ENCODE peak calls at places on chromosomes 11 and 22, in five cellular contexts. O is cardiac fibroblast, H is gastrocnemius medialis, X is HS-27A, Y is progenitor cell of endocrine pancreas. S is an unnamed sample.
A peak's percentile ranks its signal among the peaks of the same experiment; 100 is the strongest.

GRCh38 chr11:110433393-110434333 is 3.9 kb downstream of the FDX1 start:
- DNase-seq in O (peak; percentile 57), H (no peak), X (no peak), Y (no peak), S (peak; percentile 6)

GRCh38 chr22:19990609-19991394 is 25.8 kb downstream of the ARVCF start:
- DNase-seq in O (no peak), H (no peak), X (no peak), Y (no peak), S (no peak)

GRCh38 chr11:16967347-16967662 is 46.9 kb downstream of the PLEKHA7 start:
- DNase-seq in O (no peak), H (no peak), X (no peak), Y (no peak), S (no peak)

GRCh38 chr22:42680648-42681047 is 31.5 kb upstream of the CYB5R3 start:
- DNase-seq in O (peak; percentile 99), H (no peak), X (peak; percentile 89), Y (no peak), S (no peak)

GRCh38 chr11:47552086-47552580 is 799 bp downstream of the CELF1 start:
- DNase-seq in O (peak; percentile 60), H (peak; percentile 29), X (no peak), Y (peak; percentile 23), S (peak; percentile 12)

GRCh38 chr11:9065614-9066431 is 25.6 kb downstream of the SCUBE2 start:
- DNase-seq in O (peak; percentile 4), H (no peak), X (no peak), Y (no peak), S (no peak)

GRCh38 chr11:68282141-68282860 is 10.5 kb upstream of the C11orf24 start:
- DNase-seq in O (no peak), H (no peak), X (no peak), Y (no peak), S (no peak)

GRCh38 chr11:27699242-27699925 is 871 bp downstream of the BDNF start:
- DNase-seq in O (no peak), H (no peak), X (no peak), Y (no peak), S (no peak)

GRCh38 chr11:106988151-106988806 is 30.0 kb downstream of the GUCY1A2 start:
- DNase-seq in O (peak; percentile 57), H (no peak), X (no peak), Y (no peak), S (no peak)

GRCh38 chr11:45737056-45737455 is 67.9 kb upstream of the SLC35C1 start:
- DNase-seq in O (peak; percentile 62), H (no peak), X (no peak), Y (no peak), S (no peak)

GRCh38 chr11:77198440-77198849 is 70.4 kb downstream of the MYO7A start:
- DNase-seq in O (peak; percentile 9), H (no peak), X (no peak), Y (no peak), S (peak; percentile 41)

GRCh38 chr22:49136041-49136815 is 691.4 kb downstream of the BRD1 start:
- DNase-seq in O (no peak), H (no peak), X (no peak), Y (no peak), S (no peak)

GRCh38 chr11:29171350-29171950 is 845.4 kb downstream of the KCNA4 start:
- DNase-seq in O (no peak), H (no peak), X (no peak), Y (no peak), S (no peak)

GRCh38 chr11:115887727-115888126 is 383.5 kb upstream of the CADM1 start:
- DNase-seq in O (no peak), H (no peak), X (no peak), Y (no peak), S (no peak)

GRCh38 chr22:27748355-27749168 is 53.0 kb downstream of the MN1 start:
- DNase-seq in O (peak; percentile 79), H (no peak), X (no peak), Y (no peak), S (no peak)

GRCh38 chr11:95993438-95994339 is 69.8 kb upstream of the MTMR2 start:
- DNase-seq in O (no peak), H (no peak), X (no peak), Y (no peak), S (no peak)

GRCh38 chr11:11876458-11876857 is 34.7 kb downstream of the USP47 start:
- DNase-seq in O (peak; percentile 22), H (no peak), X (no peak), Y (no peak), S (peak; percentile 5)

GRCh38 chr22:31933816-31934482 is 10.4 kb upstream of the YWHAH start:
- DNase-seq in O (no peak), H (no peak), X (no peak), Y (no peak), S (no peak)

GRCh38 chr22:27133951-27134664 is 476.7 kb downstream of the MIAT start:
- DNase-seq in O (peak; percentile 92), H (peak; percentile 12), X (peak; percentile 91), Y (no peak), S (no peak)

GRCh38 chr22:43262990-43263644 is 76.2 kb upstream of the TTLL12 start:
- DNase-seq in O (no peak), H (no peak), X (no peak), Y (no peak), S (peak; percentile 85)

GRCh38 chr11:19714387-19715363 is 2.0 kb downstream of the NAV2 start:
- DNase-seq in O (peak; percentile 74), H (no peak), X (peak; percentile 63), Y (no peak), S (no peak)

GRCh38 chr11:36091256-36091811 is 147.5 kb downstream of the LDLRAD3 start:
- DNase-seq in O (peak; percentile 79), H (no peak), X (peak; percentile 9), Y (no peak), S (no peak)

GRCh38 chr11:126115253-126115540 is 52.5 kb upstream of the CDON start:
- DNase-seq in O (no peak), H (no peak), X (no peak), Y (no peak), S (no peak)

GRCh38 chr11:100857236-100858005 is 170.3 kb downstream of the ARHGAP42 start:
- DNase-seq in O (no peak), H (no peak), X (no peak), Y (no peak), S (no peak)

GRCh38 chr11:7538023-7538422 is 24.2 kb downstream of the PPFIBP2 start:
- DNase-seq in O (no peak), H (peak; percentile 32), X (no peak), Y (no peak), S (no peak)

GRCh38 chr22:32932176-32932575 is 126.0 kb downstream of the SYN3 start:
- DNase-seq in O (peak; percentile 11), H (no peak), X (no peak), Y (no peak), S (peak; percentile 31)

GRCh38 chr11:14854057-14854456 is 38.0 kb downstream of the CYP2R1 start:
- DNase-seq in O (no peak), H (no peak), X (no peak), Y (no peak), S (no peak)